ENCODE peak calls at places on chromosome 9, in six cellular contexts. T is AG10803, S is SK-N-SH, Q is spleen, Y is A549, Z is mesothelial cell of epicardium. L is an unnamed sample.

GRCh38 chr9:28915256-28915930 is 1342.1 kb upstream of the C9orf72 start:
- DNase-seq in S (no peak), T (no peak), Q (no peak), Z (no peak), Y (peak; percentile 60), L (no peak)

GRCh38 chr9:135722365-135722764 is 20.4 kb downstream of the KCNT1 start:
- DNase-seq in Q (no peak), T (no peak), Z (no peak), S (no peak), Y (no peak), L (no peak)

GRCh38 chr9:97363661-97364299 is 48.1 kb upstream of the TDRD7 start:
- DNase-seq in Z (no peak), S (no peak), Y (no peak), Q (no peak), T (no peak), L (no peak)

GRCh38 chr9:91193658-91194391 is 167.9 kb downstream of the AUH start:
- DNase-seq in Y (peak; percentile 57), Z (peak; percentile 75), T (peak; percentile 92), S (peak; percentile 79), Q (peak; percentile 95), L (no peak)

GRCh38 chr9:98222885-98223640 is 30.6 kb upstream of the CORO2A start:
- DNase-seq in Z (no peak), Q (peak; percentile 41), T (peak; percentile 100), S (no peak), Y (peak; percentile 72), L (no peak)

GRCh38 chr9:94819161-94819677 is 92.7 kb downstream of the AOPEP start:
- DNase-seq in Z (no peak), T (no peak), S (peak; percentile 14), Y (no peak), Q (no peak), L (no peak)

GRCh38 chr9:113863345-113863744 is 12.8 kb upstream of the ZNF618 start:
- DNase-seq in Y (no peak), Z (no peak), T (no peak), Q (no peak), S (no peak), L (no peak)

GRCh38 chr9:77956555-77956954 is 75.1 kb downstream of the GNAQ start:
- DNase-seq in S (no peak), T (no peak), Z (no peak), Y (no peak), Q (no peak), L (no peak)

GRCh38 chr9:13127164-13127563 is 152.3 kb downstream of the MPDZ start:
- DNase-seq in Z (no peak), T (peak; percentile 37), Q (no peak), Y (no peak), S (no peak), L (no peak)

GRCh38 chr9:113628621-113629020 is 165.1 kb downstream of the RGS3 start:
- DNase-seq in Y (no peak), T (no peak), Z (no peak), Q (no peak), S (no peak), L (no peak)

GRCh38 chr9:21968331-21969010 is 25.7 kb downstream of the CDKN2A start:
- DNase-seq in Z (no peak), S (peak; percentile 68), T (peak; percentile 29), Q (no peak), Y (no peak), L (no peak)

GRCh38 chr9:6739218-6739617 is 18.6 kb upstream of the KDM4C start:
- DNase-seq in Y (peak; percentile 36), S (peak; percentile 33), T (peak; percentile 9), Z (no peak), Q (no peak), L (no peak)

GRCh38 chr9:116576386-116576785 is 110.7 kb upstream of the TRIM32 start:
- DNase-seq in Q (no peak), S (no peak), Y (no peak), T (peak; percentile 50), Z (no peak), L (no peak)

GRCh38 chr9:6354072-6354686 is 26.0 kb downstream of the TPD52L3 start:
- DNase-seq in Q (no peak), Z (no peak), S (peak; percentile 70), T (peak; percentile 73), Y (peak; percentile 77), L (no peak)

GRCh38 chr9:106893088-106893487 is 30.1 kb downstream of the ZNF462 start:
- DNase-seq in Y (peak; percentile 54), Z (no peak), S (no peak), T (peak; percentile 59), Q (no peak), L (no peak)

DNA sequence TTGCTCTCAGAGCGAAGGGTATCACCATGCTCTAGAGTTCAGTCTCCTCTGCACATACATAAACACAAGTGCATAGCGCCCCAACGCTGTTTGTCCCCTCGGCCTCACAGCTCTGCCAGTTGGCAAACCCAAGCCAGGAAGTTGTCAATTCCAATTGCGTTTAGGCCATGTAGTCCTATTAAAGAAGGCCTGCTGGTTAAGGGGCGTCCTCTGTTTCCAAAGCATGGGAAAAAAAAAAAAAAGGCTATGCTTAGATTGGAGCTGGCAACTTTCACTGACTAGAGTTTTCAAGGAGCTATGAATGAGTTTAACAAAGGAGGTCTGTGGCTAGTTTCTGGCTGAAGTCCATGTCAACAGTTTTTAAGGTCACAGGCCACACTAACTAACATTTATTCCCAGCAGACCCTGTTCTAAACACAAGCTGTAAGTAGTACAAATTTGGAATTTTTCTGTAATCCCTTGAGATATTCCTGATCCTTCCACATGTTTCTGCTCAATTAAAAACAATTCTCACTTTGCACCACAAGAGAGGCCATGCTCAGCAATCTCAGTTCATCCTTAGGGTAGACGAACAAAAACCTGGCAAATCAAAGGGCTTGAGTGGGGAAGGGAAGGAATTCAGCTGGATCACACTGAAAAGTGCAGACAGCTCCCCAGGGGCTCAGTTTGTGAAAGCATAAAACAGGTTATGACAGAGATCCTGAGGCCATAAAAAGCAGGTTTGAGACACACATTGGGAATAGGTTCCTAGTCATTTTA is 187.7 kb downstream of the DENND1A start:
- DNase-seq in Q (no peak), T (peak; percentile 60), Z (no peak), Y (no peak), S (no peak), L (no peak)
- TF ChIP-seq CTCF in Q (no peak), T (no peak), Z (no peak), Y (no peak), S (no peak), L (peak; percentile 17)

GRCh38 chr9:101487443-101487855 is 46.2 kb upstream of the RNF20 start:
- DNase-seq in T (no peak), S (no peak), Q (no peak), Y (no peak), Z (no peak), L (no peak)

GRCh38 chr9:101485873-101486692 is 47.6 kb upstream of the RNF20 start:
- DNase-seq in Q (no peak), T (peak; percentile 35), S (peak; percentile 81), Y (peak; percentile 58), Z (peak; percentile 51), L (peak; percentile 86)

GRCh38 chr9:101484046-101484445 is 48.5 kb upstream of the ALDOB start:
- DNase-seq in Y (no peak), T (no peak), S (no peak), Z (no peak), Q (no peak), L (no peak)

GRCh38 chr9:101481296-101481695 is 45.7 kb upstream of the ALDOB start:
- DNase-seq in Y (no peak), T (no peak), Q (no peak), Z (no peak), S (no peak), L (no peak)

DNA sequence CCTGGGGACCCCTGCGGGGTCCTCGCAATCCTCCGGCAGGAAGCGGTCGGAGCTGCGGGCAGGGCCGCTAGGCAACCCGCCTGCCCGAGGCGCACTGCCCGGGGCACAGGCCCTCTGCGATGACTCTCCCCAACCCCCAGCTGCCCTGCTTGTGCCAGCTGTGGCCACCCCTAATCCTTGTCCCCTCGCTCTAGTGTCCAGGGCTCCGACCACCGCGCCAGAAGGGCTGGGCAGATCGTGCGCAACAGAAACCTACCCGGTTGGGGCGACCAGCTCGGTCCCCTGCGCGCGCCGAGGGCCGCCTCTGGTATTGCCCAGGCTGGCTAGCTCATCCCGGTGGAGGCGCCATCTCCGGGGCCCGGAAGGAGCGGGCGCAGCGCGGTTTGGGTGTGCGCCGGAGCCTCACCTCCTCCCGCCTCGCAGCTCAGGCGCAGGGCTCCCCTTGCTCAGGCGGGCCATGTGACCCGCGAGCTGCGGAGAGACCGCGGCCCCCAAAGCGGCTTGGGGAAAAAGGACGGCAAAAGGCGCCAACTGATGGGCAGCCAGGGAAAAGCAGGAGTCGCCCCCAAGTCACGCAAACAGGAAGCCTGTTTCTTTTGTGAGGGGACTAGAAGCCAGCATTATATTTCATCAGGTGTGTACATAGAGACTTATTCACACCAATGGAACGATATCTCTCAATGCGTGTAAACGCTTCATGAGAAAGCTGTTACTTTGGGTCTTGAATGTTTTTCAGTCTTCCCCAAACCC is 46.8 kb upstream of the RNF20 start:
- DNase-seq in Z (peak; percentile 65), Q (peak; percentile 74), S (peak; percentile 86), T (peak; percentile 63), Y (peak; percentile 73), L (peak; percentile 93)
- TF ChIP-seq CTCF in Z (no peak), Q (no peak), S (peak; percentile 38), T (peak; percentile 38), Y (peak; percentile 39), L (peak; percentile 72)

GRCh38 chr9:35832814-35833213 is 3.8 kb downstream of the TMEM8B start:
- DNase-seq in S (no peak), T (no peak), Q (no peak), Z (no peak), Y (no peak), L (peak; percentile 25)

GRCh38 chr9:35834260-35835215 is 5.5 kb downstream of the TMEM8B start:
- DNase-seq in Y (no peak), T (no peak), Z (no peak), Q (no peak), S (no peak), L (peak; percentile 60)

GRCh38 chr9:35835766-35836165 is 6.7 kb downstream of the TMEM8B start:
- DNase-seq in S (no peak), Q (no peak), Z (no peak), Y (no peak), T (no peak), L (peak; percentile 19)

GRCh38 chr9:35836595-35836994 is 7.6 kb downstream of the TMEM8B start:
- DNase-seq in T (no peak), Q (no peak), S (no peak), Y (no peak), Z (no peak), L (peak; percentile 26)

DNA sequence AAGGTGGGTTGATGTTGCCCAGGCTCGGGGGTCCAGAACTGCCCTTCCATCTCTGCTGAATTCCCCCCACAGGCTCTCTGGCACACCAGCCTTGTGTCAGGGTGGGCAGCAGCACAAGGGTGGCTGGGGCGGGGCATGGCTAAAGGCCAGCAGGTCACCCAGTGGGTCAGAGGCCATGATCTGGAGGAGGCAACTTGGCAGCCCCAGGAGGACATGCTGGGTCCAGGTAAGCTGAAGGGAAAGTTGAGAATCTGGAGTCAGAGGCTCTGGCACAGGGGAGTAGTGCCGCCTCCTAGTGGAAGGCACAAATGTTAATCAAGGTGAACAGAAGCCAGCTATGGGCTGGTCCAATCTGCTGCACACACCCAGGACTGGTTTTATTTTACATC is 6.2 kb downstream of the TMEM8B start:
- DNase-seq in Z (no peak), S (no peak), T (no peak), Y (no peak), Q (no peak), L (peak; percentile 77)
- TF ChIP-seq CTCF in Z (no peak), S (peak; percentile 25), T (peak; percentile 28), Y (no peak), Q (no peak), L (peak; percentile 54)

DNA sequence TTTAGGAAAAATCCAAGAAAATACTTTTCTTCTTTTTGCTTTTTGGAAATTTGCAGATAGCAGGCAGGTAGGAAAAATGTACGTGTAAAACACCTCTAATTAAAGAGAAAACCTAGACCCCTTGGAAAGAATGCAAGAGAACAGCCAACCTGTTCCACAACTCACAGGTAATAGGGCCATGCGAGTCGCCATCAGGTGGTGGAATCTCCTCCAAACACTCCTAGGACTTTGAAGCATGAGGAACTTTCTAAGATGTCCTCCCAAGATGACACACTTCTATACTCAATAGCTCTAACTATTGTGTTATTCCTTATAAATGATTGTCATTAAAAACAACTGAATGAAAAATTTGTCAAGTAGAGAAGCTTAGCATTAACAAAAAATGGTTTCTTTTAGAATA is 174.0 kb downstream of the TMC1 start:
- DNase-seq in T (no peak), Q (no peak), Y (no peak), Z (no peak), S (no peak), L (no peak)
- TF ChIP-seq CTCF in T (no peak), Q (no peak), Y (no peak), Z (no peak), S (no peak), L (no peak)